ENCODE peak calls at places on chromosomes 12 and 14, in eight cellular contexts. N, H, S, V, W, O, A and C are unnamed samples.

GRCh38 chr14:54478621-54479215 is 10.1 kb downstream of the GMFB start:
- DNase-seq in N (no peak), H (no peak), S (no peak), V (no peak), W (no peak), O (no peak), A (no peak), C (no peak)

GRCh38 chr14:80003138-80003537 is 208.2 kb downstream of the DIO2 start:
- DNase-seq in N (no peak), H (no peak), S (peak; percentile 29), V (no peak), W (no peak), O (peak; percentile 67), A (peak; percentile 7), C (no peak)

GRCh38 chr14:50523271-50524041 is 8.9 kb downstream of the MAP4K5 start:
- DNase-seq in N (no peak), H (no peak), S (no peak), V (no peak), W (no peak), O (no peak), A (no peak), C (no peak)

GRCh38 chr14:101809671-101810514 is 48.4 kb downstream of the PPP2R5C start:
- DNase-seq in N (peak; percentile 95), H (peak; percentile 95), S (peak; percentile 79), V (peak; percentile 90), W (peak; percentile 89), O (peak; percentile 96), A (peak; percentile 93), C (peak; percentile 77)

GRCh38 chr12:124684496-124684895 is 117.1 kb upstream of the NCOR2 start:
- DNase-seq in N (peak; percentile 36), H (peak; percentile 71), S (no peak), V (peak; percentile 56), W (no peak), O (peak; percentile 11), A (no peak), C (no peak)

GRCh38 chr12:129067482-129067881 is 214.2 kb downstream of the GLT1D1 start:
- DNase-seq in N (no peak), H (no peak), S (no peak), V (no peak), W (no peak), O (no peak), A (peak; percentile 41), C (no peak)

GRCh38 chr12:113230315-113231274 is 9.3 kb downstream of the TPCN1 start:
- DNase-seq in N (peak; percentile 21), H (no peak), S (no peak), V (no peak), W (no peak), O (no peak), A (no peak), C (no peak)

GRCh38 chr14:72851660-72852059 is 42.2 kb downstream of the DPF3 start:
- DNase-seq in N (no peak), H (no peak), S (no peak), V (no peak), W (no peak), O (no peak), A (no peak), C (no peak)

GRCh38 chr12:54285150-54286041 is 4.9 kb downstream of the HNRNPA1 start:
- DNase-seq in N (no peak), H (no peak), S (no peak), V (no peak), W (no peak), O (no peak), A (no peak), C (no peak)
- TF ChIP-seq CTCF in N (peak; percentile 11), H (peak; percentile 24), S (peak; percentile 41), V (peak; percentile 20), W (peak; percentile 32), O (peak; percentile 41), A (peak; percentile 45), C (no peak)

DNA sequence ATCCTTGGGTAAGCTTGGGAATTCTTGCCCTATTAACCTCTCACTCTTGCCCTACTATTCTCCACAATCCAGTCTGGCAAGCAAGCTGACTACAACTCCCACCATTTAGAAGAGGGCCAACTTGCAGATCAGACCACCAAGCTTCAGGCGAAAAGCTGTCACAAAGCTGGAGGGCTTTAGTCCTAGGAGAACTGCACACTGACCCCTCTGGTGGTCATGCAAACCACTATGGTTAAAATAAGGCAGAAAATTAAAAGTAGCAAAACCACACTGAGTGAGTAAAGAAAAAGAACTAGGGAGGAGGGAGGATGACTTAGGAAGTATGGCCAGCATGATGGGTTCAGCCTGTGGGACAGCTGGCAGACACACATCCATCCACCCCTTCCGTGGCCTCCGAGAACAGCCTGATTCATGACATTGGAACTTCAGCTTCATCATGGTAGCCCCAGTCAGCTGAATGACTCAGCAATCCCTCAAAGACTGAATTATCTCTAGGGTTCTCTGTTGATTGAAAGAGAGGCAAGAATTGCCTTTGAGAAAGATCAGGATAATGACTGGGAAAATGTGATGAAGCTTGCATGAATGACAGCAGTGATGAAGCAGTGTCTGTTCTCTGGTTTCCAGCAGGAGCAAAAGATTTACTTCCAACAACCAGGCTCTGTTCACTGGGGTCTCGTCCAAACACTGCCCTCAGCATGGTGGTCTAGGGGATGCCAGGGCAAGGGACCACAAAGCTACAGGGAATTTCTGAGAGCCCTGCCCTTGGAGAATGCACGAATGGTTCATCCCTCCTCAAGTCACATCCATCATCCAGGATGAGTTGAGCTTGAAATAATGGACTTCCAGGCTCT is 24.4 kb downstream of the PITPNM2 start:
- DNase-seq in N (peak; percentile 75), H (no peak), S (peak; percentile 92), V (peak; percentile 47), W (peak; percentile 43), O (peak; percentile 98), A (peak; percentile 84), C (peak; percentile 72)
- TF ChIP-seq CTCF in N (no peak), H (no peak), S (peak; percentile 55), V (no peak), W (peak; percentile 19), O (peak; percentile 38), A (peak; percentile 8), C (no peak)

GRCh38 chr14:58245562-58245961 is 919 bp downstream of the PSMA3 start:
- DNase-seq in N (no peak), H (no peak), S (no peak), V (no peak), W (no peak), O (no peak), A (no peak), C (no peak)

GRCh38 chr14:58249611-58250010 is 5.0 kb downstream of the PSMA3 start:
- DNase-seq in N (no peak), H (no peak), S (no peak), V (no peak), W (no peak), O (no peak), A (no peak), C (no peak)

GRCh38 chr14:58239259-58240210 is 5.1 kb upstream of the PSMA3 start:
- DNase-seq in N (peak; percentile 81), H (peak; percentile 87), S (no peak), V (peak; percentile 79), W (peak; percentile 77), O (peak; percentile 64), A (peak; percentile 84), C (peak; percentile 83)

GRCh38 chr14:58243790-58244555 is 670 bp upstream of the PSMA3 start:
- DNase-seq in N (peak; percentile 68), H (no peak), S (no peak), V (no peak), W (no peak), O (no peak), A (peak; percentile 20), C (no peak)

DNA sequence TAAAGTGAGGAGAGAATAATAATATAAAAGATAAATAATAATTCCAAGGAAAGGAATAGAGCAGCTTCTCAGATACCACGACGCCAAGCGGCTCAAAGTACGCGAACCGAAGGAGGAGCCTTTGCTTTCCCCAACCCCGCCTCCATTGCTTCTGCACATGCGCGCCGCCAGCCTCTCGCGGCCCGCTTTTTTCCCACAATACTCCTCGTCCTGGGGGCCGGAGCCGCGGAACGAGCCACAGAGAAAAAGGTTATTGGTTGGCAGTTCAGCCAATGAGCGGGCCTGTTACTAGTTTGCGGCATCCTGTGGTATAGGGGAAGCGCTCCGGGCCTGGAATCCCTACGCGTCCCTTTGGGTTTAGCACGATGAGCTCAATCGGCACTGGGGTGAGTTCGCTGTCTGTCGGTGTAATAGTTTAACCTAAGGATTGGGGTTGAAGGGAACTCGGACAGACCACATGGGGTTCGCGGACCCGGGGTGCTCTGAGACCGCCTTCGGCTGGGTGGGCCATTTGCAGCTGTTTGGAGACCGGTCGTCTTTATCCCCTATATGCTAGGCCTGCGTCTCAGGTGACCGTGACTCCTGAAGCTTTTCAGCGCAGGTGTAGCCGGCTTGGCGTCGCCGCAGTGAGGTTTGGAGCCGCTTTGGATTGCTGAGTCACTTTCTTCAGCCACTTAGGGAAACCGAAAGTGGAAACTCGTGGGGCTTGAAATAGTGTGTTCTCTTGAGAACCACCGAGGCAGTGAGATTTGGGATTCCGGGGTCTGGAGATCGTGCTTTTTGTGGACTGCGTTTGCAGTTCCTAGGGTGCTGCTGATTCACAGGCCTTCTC is at the start of gene PSMA3:
- DNase-seq in N (peak; percentile 98), H (peak; percentile 98), S (peak; percentile 83), V (peak; percentile 98), W (peak; percentile 98), O (peak; percentile 95), A (peak; percentile 98), C (peak; percentile 98)
- TF ChIP-seq CTCF in N (no peak), H (no peak), S (peak; percentile 7), V (no peak), W (peak; percentile 30), O (no peak), A (no peak), C (no peak)

GRCh38 chr12:109770104-109770860 is 56.7 kb downstream of the FAM222A start:
- DNase-seq in N (no peak), H (peak; percentile 41), S (no peak), V (no peak), W (no peak), O (no peak), A (no peak), C (peak; percentile 62)

GRCh38 chr12:109767456-109767855 is 53.8 kb downstream of the FAM222A start:
- DNase-seq in N (no peak), H (no peak), S (no peak), V (no peak), W (no peak), O (no peak), A (peak; percentile 6), C (peak; percentile 4)

GRCh38 chr12:109767991-109768900 is 54.6 kb downstream of the FAM222A start:
- DNase-seq in N (no peak), H (no peak), S (no peak), V (no peak), W (no peak), O (no peak), A (peak; percentile 4), C (peak; percentile 21)

GRCh38 chr12:109770861-109771670 is 57.4 kb downstream of the FAM222A start:
- DNase-seq in N (no peak), H (no peak), S (no peak), V (no peak), W (no peak), O (no peak), A (peak; percentile 1), C (no peak)

DNA sequence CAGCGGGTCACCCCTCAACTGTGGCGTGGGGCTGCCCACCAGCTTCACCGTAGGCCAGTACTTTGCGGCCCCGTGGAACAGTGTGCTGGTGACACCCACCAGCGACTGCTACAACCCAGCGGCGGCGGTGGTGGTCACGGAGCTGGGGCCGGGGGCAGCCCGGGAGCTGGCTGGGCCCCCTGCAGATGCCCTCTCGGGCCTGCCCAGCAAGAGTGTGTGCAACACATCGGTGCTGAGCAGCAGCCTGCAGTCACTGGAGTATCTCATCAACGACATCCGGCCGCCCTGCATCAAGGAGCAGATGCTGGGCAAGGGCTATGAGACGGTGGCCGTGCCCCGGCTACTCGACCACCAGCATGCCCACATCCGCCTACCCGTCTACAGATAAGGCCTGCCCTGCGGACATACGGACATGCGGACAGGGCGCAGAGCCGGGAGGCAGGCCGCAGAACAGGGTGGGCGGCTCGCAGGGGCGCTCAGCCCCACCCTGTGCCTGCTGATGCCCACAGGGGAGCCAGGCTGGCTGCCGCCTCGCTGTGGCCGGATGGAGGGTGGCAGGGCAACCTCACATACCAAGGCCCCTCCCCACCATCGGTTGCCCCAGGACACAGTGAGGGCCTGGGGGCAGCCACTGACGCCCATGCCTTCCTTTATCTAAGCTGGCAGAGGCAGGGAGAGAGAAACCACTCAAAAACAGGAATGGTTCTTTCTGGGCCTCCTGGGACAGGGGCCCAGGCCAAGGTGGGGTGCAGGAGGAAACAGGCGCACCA is 55.5 kb downstream of the FAM222A start:
- DNase-seq in N (no peak), H (no peak), S (no peak), V (no peak), W (no peak), O (no peak), A (no peak), C (no peak)
- TF ChIP-seq CTCF in N (no peak), H (no peak), S (no peak), V (no peak), W (no peak), O (no peak), A (no peak), C (no peak)